ENCODE peak calls at places on chromosomes 5 and 9, in nine cellular contexts. One of them, this sample, is unnamed.

GRCh38 chr5:149747833-149748366 is 17.8 kb downstream of the PPARGC1B start:
- DNase-seq in nucleus accumbens: no peak
- DNase-seq in NCI-H748 treated with DMSO at 0.1 percent for 48 hours: no peak
- DNase-seq in activated CD4-positive, alpha-beta T cell treated with anti-CD3 and anti-CD28 coated beads, Interleukin-2, amount 50 U/mL, for 1 hour: no peak
- DNase-seq in stimulated activated CD8-positive, alpha-beta memory T cell treated with anti-CD3 and anti-CD28 coated beads, Interleukin-2, amount 100 ng/mL, for 48 hours: no peak
- DNase-seq in SW 1271: no peak
- DNase-seq in osteoblast: peak
- DNase-seq in amniotic stem cell: no peak
- DNase-seq in transverse colon: peak
- DNase-seq in this sample: no peak

GRCh38 chr9:86308687-86309086 is 26.3 kb upstream of the ISCA1 start:
- DNase-seq in nucleus accumbens: no peak
- DNase-seq in NCI-H748 treated with DMSO at 0.1 percent for 48 hours: no peak
- DNase-seq in activated CD4-positive, alpha-beta T cell treated with anti-CD3 and anti-CD28 coated beads, Interleukin-2, amount 50 U/mL, for 1 hour: no peak
- DNase-seq in stimulated activated CD8-positive, alpha-beta memory T cell treated with anti-CD3 and anti-CD28 coated beads, Interleukin-2, amount 100 ng/mL, for 48 hours: no peak
- DNase-seq in SW 1271: no peak
- DNase-seq in osteoblast: peak
- DNase-seq in amniotic stem cell: no peak
- DNase-seq in transverse colon: no peak
- DNase-seq in this sample: no peak

GRCh38 chr5:139796061-139796806 is 626 bp downstream of the PSD2 start:
- DNase-seq in nucleus accumbens: no peak
- DNase-seq in NCI-H748 treated with DMSO at 0.1 percent for 48 hours: no peak
- DNase-seq in activated CD4-positive, alpha-beta T cell treated with anti-CD3 and anti-CD28 coated beads, Interleukin-2, amount 50 U/mL, for 1 hour: no peak
- DNase-seq in stimulated activated CD8-positive, alpha-beta memory T cell treated with anti-CD3 and anti-CD28 coated beads, Interleukin-2, amount 100 ng/mL, for 48 hours: no peak
- DNase-seq in SW 1271: no peak
- DNase-seq in osteoblast: peak
- DNase-seq in amniotic stem cell: no peak
- DNase-seq in transverse colon: no peak
- DNase-seq in this sample: no peak

GRCh38 chr9:120974921-120975320 is 48.3 kb upstream of the TRAF1 start:
- DNase-seq in nucleus accumbens: no peak
- DNase-seq in NCI-H748 treated with DMSO at 0.1 percent for 48 hours: no peak
- DNase-seq in activated CD4-positive, alpha-beta T cell treated with anti-CD3 and anti-CD28 coated beads, Interleukin-2, amount 50 U/mL, for 1 hour: no peak
- DNase-seq in stimulated activated CD8-positive, alpha-beta memory T cell treated with anti-CD3 and anti-CD28 coated beads, Interleukin-2, amount 100 ng/mL, for 48 hours: no peak
- DNase-seq in SW 1271: no peak
- DNase-seq in osteoblast: no peak
- DNase-seq in amniotic stem cell: no peak
- DNase-seq in transverse colon: no peak
- DNase-seq in this sample: peak

GRCh38 chr5:40955313-40955712 is 46.0 kb downstream of the C7 start:
- DNase-seq in nucleus accumbens: no peak
- DNase-seq in NCI-H748 treated with DMSO at 0.1 percent for 48 hours: no peak
- DNase-seq in activated CD4-positive, alpha-beta T cell treated with anti-CD3 and anti-CD28 coated beads, Interleukin-2, amount 50 U/mL, for 1 hour: no peak
- DNase-seq in stimulated activated CD8-positive, alpha-beta memory T cell treated with anti-CD3 and anti-CD28 coated beads, Interleukin-2, amount 100 ng/mL, for 48 hours: no peak
- DNase-seq in SW 1271: no peak
- DNase-seq in osteoblast: no peak
- DNase-seq in amniotic stem cell: no peak
- DNase-seq in transverse colon: no peak
- DNase-seq in this sample: peak

GRCh38 chr9:137582286-137582860 is 3.6 kb upstream of the DPH7 start:
- DNase-seq in nucleus accumbens: no peak
- DNase-seq in NCI-H748 treated with DMSO at 0.1 percent for 48 hours: no peak
- DNase-seq in activated CD4-positive, alpha-beta T cell treated with anti-CD3 and anti-CD28 coated beads, Interleukin-2, amount 50 U/mL, for 1 hour: no peak
- DNase-seq in stimulated activated CD8-positive, alpha-beta memory T cell treated with anti-CD3 and anti-CD28 coated beads, Interleukin-2, amount 100 ng/mL, for 48 hours: no peak
- DNase-seq in SW 1271: no peak
- DNase-seq in osteoblast: peak
- DNase-seq in amniotic stem cell: no peak
- DNase-seq in transverse colon: no peak
- DNase-seq in this sample: no peak

GRCh38 chr9:711761-712523 is 129.6 kb upstream of the DMRT1 start:
- DNase-seq in nucleus accumbens: no peak
- DNase-seq in NCI-H748 treated with DMSO at 0.1 percent for 48 hours: no peak
- DNase-seq in activated CD4-positive, alpha-beta T cell treated with anti-CD3 and anti-CD28 coated beads, Interleukin-2, amount 50 U/mL, for 1 hour: no peak
- DNase-seq in stimulated activated CD8-positive, alpha-beta memory T cell treated with anti-CD3 and anti-CD28 coated beads, Interleukin-2, amount 100 ng/mL, for 48 hours: no peak
- DNase-seq in SW 1271: no peak
- DNase-seq in osteoblast: no peak
- DNase-seq in amniotic stem cell: no peak
- DNase-seq in transverse colon: no peak
- DNase-seq in this sample: no peak

GRCh38 chr5:154214236-154215106 is 23.9 kb downstream of the GALNT10 start:
- DNase-seq in nucleus accumbens: no peak
- DNase-seq in NCI-H748 treated with DMSO at 0.1 percent for 48 hours: no peak
- DNase-seq in activated CD4-positive, alpha-beta T cell treated with anti-CD3 and anti-CD28 coated beads, Interleukin-2, amount 50 U/mL, for 1 hour: no peak
- DNase-seq in stimulated activated CD8-positive, alpha-beta memory T cell treated with anti-CD3 and anti-CD28 coated beads, Interleukin-2, amount 100 ng/mL, for 48 hours: no peak
- DNase-seq in SW 1271: no peak
- DNase-seq in osteoblast: no peak
- DNase-seq in amniotic stem cell: peak
- DNase-seq in transverse colon: no peak
- DNase-seq in this sample: peak

GRCh38 chr9:92704528-92704927 is 34.6 kb upstream of the IPPK start:
- DNase-seq in nucleus accumbens: no peak
- DNase-seq in NCI-H748 treated with DMSO at 0.1 percent for 48 hours: no peak
- DNase-seq in activated CD4-positive, alpha-beta T cell treated with anti-CD3 and anti-CD28 coated beads, Interleukin-2, amount 50 U/mL, for 1 hour: no peak
- DNase-seq in stimulated activated CD8-positive, alpha-beta memory T cell treated with anti-CD3 and anti-CD28 coated beads, Interleukin-2, amount 100 ng/mL, for 48 hours: no peak
- DNase-seq in SW 1271: no peak
- DNase-seq in osteoblast: no peak
- DNase-seq in amniotic stem cell: no peak
- DNase-seq in transverse colon: no peak
- DNase-seq in this sample: no peak

GRCh38 chr5:84696651-84697050 is 312.0 kb upstream of the EDIL3 start:
- DNase-seq in nucleus accumbens: no peak
- DNase-seq in NCI-H748 treated with DMSO at 0.1 percent for 48 hours: no peak
- DNase-seq in activated CD4-positive, alpha-beta T cell treated with anti-CD3 and anti-CD28 coated beads, Interleukin-2, amount 50 U/mL, for 1 hour: no peak
- DNase-seq in stimulated activated CD8-positive, alpha-beta memory T cell treated with anti-CD3 and anti-CD28 coated beads, Interleukin-2, amount 100 ng/mL, for 48 hours: no peak
- DNase-seq in SW 1271: no peak
- DNase-seq in osteoblast: no peak
- DNase-seq in amniotic stem cell: no peak
- DNase-seq in transverse colon: no peak
- DNase-seq in this sample: peak

GRCh38 chr5:179836225-179837019 is 15.7 kb downstream of the SQSTM1 start:
- DNase-seq in nucleus accumbens: no peak
- DNase-seq in NCI-H748 treated with DMSO at 0.1 percent for 48 hours: no peak
- DNase-seq in activated CD4-positive, alpha-beta T cell treated with anti-CD3 and anti-CD28 coated beads, Interleukin-2, amount 50 U/mL, for 1 hour: peak
- DNase-seq in stimulated activated CD8-positive, alpha-beta memory T cell treated with anti-CD3 and anti-CD28 coated beads, Interleukin-2, amount 100 ng/mL, for 48 hours: no peak
- DNase-seq in SW 1271: no peak
- DNase-seq in osteoblast: peak
- DNase-seq in amniotic stem cell: no peak
- DNase-seq in transverse colon: no peak
- DNase-seq in this sample: no peak

GRCh38 chr5:138753794-138754698 is 821 bp downstream of the CTNNA1 start:
- DNase-seq in nucleus accumbens: peak
- DNase-seq in NCI-H748 treated with DMSO at 0.1 percent for 48 hours: peak
- DNase-seq in activated CD4-positive, alpha-beta T cell treated with anti-CD3 and anti-CD28 coated beads, Interleukin-2, amount 50 U/mL, for 1 hour: peak
- DNase-seq in stimulated activated CD8-positive, alpha-beta memory T cell treated with anti-CD3 and anti-CD28 coated beads, Interleukin-2, amount 100 ng/mL, for 48 hours: peak
- DNase-seq in SW 1271: peak
- DNase-seq in osteoblast: peak
- DNase-seq in amniotic stem cell: peak
- DNase-seq in transverse colon: peak
- DNase-seq in this sample: peak

GRCh38 chr9:87892956-87893355 is 10.3 kb downstream of the SPATA31E1 start:
- DNase-seq in nucleus accumbens: no peak
- DNase-seq in NCI-H748 treated with DMSO at 0.1 percent for 48 hours: no peak
- DNase-seq in activated CD4-positive, alpha-beta T cell treated with anti-CD3 and anti-CD28 coated beads, Interleukin-2, amount 50 U/mL, for 1 hour: no peak
- DNase-seq in stimulated activated CD8-positive, alpha-beta memory T cell treated with anti-CD3 and anti-CD28 coated beads, Interleukin-2, amount 100 ng/mL, for 48 hours: no peak
- DNase-seq in SW 1271: no peak
- DNase-seq in osteoblast: no peak
- DNase-seq in amniotic stem cell: no peak
- DNase-seq in transverse colon: no peak
- DNase-seq in this sample: no peak

GRCh38 chr5:32504923-32505596 is 60.5 kb upstream of the ZFR start:
- DNase-seq in nucleus accumbens: peak
- DNase-seq in NCI-H748 treated with DMSO at 0.1 percent for 48 hours: peak
- DNase-seq in activated CD4-positive, alpha-beta T cell treated with anti-CD3 and anti-CD28 coated beads, Interleukin-2, amount 50 U/mL, for 1 hour: no peak
- DNase-seq in stimulated activated CD8-positive, alpha-beta memory T cell treated with anti-CD3 and anti-CD28 coated beads, Interleukin-2, amount 100 ng/mL, for 48 hours: no peak
- DNase-seq in SW 1271: no peak
- DNase-seq in osteoblast: peak
- DNase-seq in amniotic stem cell: peak
- DNase-seq in transverse colon: peak
- DNase-seq in this sample: no peak

This sample was measured in PC-3.